ENCODE peak calls at places on chromosomes 3 and 15, in four cellular contexts. I, E, W and F are unnamed samples.
A peak's percentile ranks its signal among the peaks of the same experiment; 100 is the strongest.

GRCh38 chr3:50415813-50416212 is 56.5 kb upstream of the TMEM115 start:
- DNase-seq in I (no peak), E (no peak), W (no peak), F (no peak)

GRCh38 chr15:99090011-99090699 is 14.7 kb upstream of the SYNM start:
- DNase-seq in I (no peak), E (no peak), W (no peak), F (no peak)

GRCh38 chr3:69938061-69938460 is 61.5 kb upstream of the SAMMSON start:
- DNase-seq in I (no peak), E (no peak), W (no peak), F (no peak)

GRCh38 chr3:153977148-153977547 is 144.0 kb upstream of the ARHGEF26 start:
- DNase-seq in I (no peak), E (no peak), W (peak; percentile 46), F (no peak)

GRCh38 chr3:32310336-32310735 is 71.9 kb downstream of the CMTM8 start:
- DNase-seq in I (no peak), E (no peak), W (no peak), F (no peak)

GRCh38 chr15:49693491-49693890 is 72.6 kb downstream of the DTWD1 start:
- DNase-seq in I (no peak), E (no peak), W (peak; percentile 12), F (no peak)

GRCh38 chr15:70197945-70198361 is 100.2 kb upstream of the TLE3 start:
- DNase-seq in I (no peak), E (no peak), W (no peak), F (no peak)

GRCh38 chr15:92797168-92798052 is 102.7 kb upstream of the CHD2 start:
- DNase-seq in I (peak; percentile 48), E (no peak), W (peak; percentile 87), F (peak; percentile 93)

GRCh38 chr15:81182746-81183402 is 13.8 kb upstream of the IL16 start:
- DNase-seq in I (no peak), E (no peak), W (peak; percentile 47), F (peak; percentile 36)

GRCh38 chr15:81181220-81181619 is 15.5 kb upstream of the IL16 start:
- DNase-seq in I (no peak), E (no peak), W (no peak), F (no peak)

GRCh38 chr15:81184188-81184587 is 12.5 kb upstream of the IL16 start:
- DNase-seq in I (no peak), E (no peak), W (peak; percentile 47), F (no peak)

GRCh38 chr15:81183403-81183760 is 13.3 kb upstream of the IL16 start:
- DNase-seq in I (no peak), E (no peak), W (peak; percentile 40), F (no peak)

GRCh38 chr15:81182031-81182745 is 14.5 kb upstream of the IL16 start:
- DNase-seq in I (no peak), E (no peak), W (peak; percentile 71), F (no peak)
- H3K4me3 ChIP-seq in I (peak overlapping the region; percentile 63), E (no peak overlapping the region), W (peak overlapping the region; percentile 39), F (no peak overlapping the region)

DNA sequence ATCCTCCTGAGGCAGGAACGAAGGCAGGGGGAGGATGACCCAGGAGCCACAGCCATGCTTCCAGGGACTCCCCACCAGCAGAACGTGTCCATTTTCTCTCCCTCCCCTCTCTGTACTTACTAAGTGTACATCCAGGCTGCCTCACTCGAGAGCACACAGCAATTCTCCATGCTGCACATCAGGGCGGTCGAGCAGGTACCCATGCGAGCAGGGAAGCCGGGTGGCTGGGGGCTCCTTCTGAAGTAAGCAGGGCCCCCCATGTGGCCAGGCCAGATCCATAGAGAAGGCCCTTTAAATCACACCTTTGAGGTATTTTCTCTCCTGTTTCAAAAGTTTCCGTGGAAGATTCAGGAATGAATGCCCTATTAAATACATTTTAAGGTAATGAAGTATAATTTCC is 41.2 kb upstream of the SLC6A11 start:
- DNase-seq in I (no peak), E (no peak), W (no peak), F (no peak)
- H3K27ac ChIP-seq in I (no peak overlapping the region), E (no peak overlapping the region), W (no peak overlapping the region), F (no peak overlapping the region)

GRCh38 chr3:129047553-129047839 is 13.1 kb upstream of the GP9 start:
- DNase-seq in I (no peak), E (no peak), W (no peak), F (no peak)

GRCh38 chr3:129046037-129046731 is 14.4 kb upstream of the GP9 start:
- DNase-seq in I (no peak), E (no peak), W (no peak), F (peak; percentile 91)

GRCh38 chr3:129040579-129041300 is 19.8 kb upstream of the GP9 start:
- DNase-seq in I (no peak), E (no peak), W (no peak), F (peak; percentile 59)

GRCh38 chr3:129046732-129047552 is 13.6 kb upstream of the GP9 start:
- DNase-seq in I (no peak), E (no peak), W (no peak), F (no peak)

DNA sequence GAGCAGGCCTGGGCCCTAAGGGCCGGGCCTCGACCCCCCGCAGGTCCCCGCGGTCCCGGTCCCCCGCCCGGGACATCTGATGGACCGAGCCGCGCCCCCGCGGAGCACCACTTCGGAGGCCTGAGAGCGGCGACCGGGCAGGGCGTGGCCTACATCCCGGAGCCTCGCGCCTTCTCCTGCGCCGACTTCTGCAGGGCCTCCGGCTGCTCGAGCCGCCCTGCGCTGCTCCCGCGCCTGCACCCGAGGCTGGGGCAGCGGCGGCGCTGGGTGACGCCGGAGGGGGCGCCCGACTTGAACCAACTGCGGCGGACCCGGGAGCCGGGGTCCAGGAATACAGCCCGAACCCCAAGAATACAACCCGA is 14.9 kb upstream of the GP9 start:
- DNase-seq in I (no peak), E (no peak), W (no peak), F (peak; percentile 79)
- H3K4me3 ChIP-seq in I (no peak overlapping the region), E (peak overlapping the region; percentile 19), W (peak overlapping the region; percentile 4), F (peak overlapping the region; percentile 60)

GRCh38 chr3:8868996-8869395 is 94.3 kb downstream of the RAD18 start:
- DNase-seq in I (no peak), E (no peak), W (no peak), F (no peak)

GRCh38 chr3:8869613-8870012 is 93.7 kb downstream of the RAD18 start:
- DNase-seq in I (peak; percentile 95), E (no peak), W (peak; percentile 74), F (no peak)

GRCh38 chr3:8871306-8871705 is 92.0 kb downstream of the RAD18 start:
- DNase-seq in I (no peak), E (no peak), W (no peak), F (no peak)

GRCh38 chr3:8872291-8872690 is 91.0 kb downstream of the RAD18 start:
- DNase-seq in I (no peak), E (no peak), W (no peak), F (no peak)

GRCh38 chr3:8870134-8870533 is 93.1 kb downstream of the RAD18 start:
- DNase-seq in I (no peak), E (no peak), W (no peak), F (no peak)
- H3K27ac ChIP-seq in I (peak overlapping the region; percentile 94), E (no peak overlapping the region), W (peak overlapping the region; percentile 67), F (no peak overlapping the region)

GRCh38 chr15:60477164-60477563 is 1.8 kb downstream of the ICE2 start:
- DNase-seq in I (no peak), E (no peak), W (no peak), F (no peak)
- H3K4me3 ChIP-seq in I (no peak overlapping the region), E (no peak overlapping the region), W (no peak overlapping the region), F (peak overlapping the region; percentile 87)

GRCh38 chr3:127003175-127003555 is 20.2 kb downstream of the PLXNA1 start:
- DNase-seq in I (no peak), E (no peak), W (no peak), F (no peak)

GRCh38 chr3:127000792-127001191 is 17.9 kb downstream of the PLXNA1 start:
- DNase-seq in I (no peak), E (no peak), W (no peak), F (no peak)

GRCh38 chr3:127000128-127000527 is 17.2 kb downstream of the PLXNA1 start:
- DNase-seq in I (no peak), E (no peak), W (no peak), F (no peak)

GRCh38 chr3:127002195-127003174 is 19.6 kb downstream of the PLXNA1 start:
- DNase-seq in I (peak; percentile 76), E (peak; percentile 90), W (peak; percentile 89), F (peak; percentile 95)

GRCh38 chr3:127001486-127002194 is 18.7 kb downstream of the PLXNA1 start:
- DNase-seq in I (no peak), E (no peak), W (no peak), F (no peak)
- H3K27ac ChIP-seq in I (peak overlapping the region; percentile 93), E (peak overlapping the region; percentile 83), W (peak overlapping the region; percentile 92), F (peak overlapping the region; percentile 72)

DNA sequence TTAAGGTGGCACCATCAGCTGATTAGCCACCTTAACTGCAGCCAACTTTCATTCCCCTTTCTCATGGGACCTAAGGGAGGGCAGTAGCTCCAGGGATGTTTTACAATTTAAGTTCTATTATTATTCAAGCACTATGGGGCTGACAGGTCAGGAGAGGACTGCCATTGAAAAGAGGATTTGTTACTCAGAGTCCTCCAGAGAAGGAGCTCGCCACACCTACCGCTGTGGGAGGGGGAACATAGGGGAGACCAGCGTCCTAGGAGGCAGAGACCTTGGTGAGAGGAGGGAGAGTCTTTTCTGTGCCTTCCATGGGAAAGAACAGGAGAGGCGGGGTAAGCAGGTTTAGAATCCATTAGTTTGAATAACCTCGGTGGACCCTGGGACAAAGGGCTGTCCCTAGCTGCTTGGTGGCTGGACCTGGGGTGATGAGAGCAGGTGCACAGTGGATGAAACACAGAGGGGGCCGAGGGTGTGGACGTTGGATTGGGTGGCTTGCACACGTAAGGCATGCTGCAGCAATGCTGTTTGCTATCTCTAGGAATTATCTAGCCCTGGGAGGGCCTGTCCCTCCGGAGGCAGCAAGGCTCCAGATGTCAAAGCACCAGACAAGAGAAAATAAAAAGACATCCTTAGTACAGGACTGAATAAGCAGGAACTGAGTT is 14.2 kb downstream of the ATP10A start:
- DNase-seq in I (no peak), E (no peak), W (no peak), F (peak; percentile 28)
- H3K4me3 ChIP-seq in I (peak overlapping the region; percentile 34), E (no peak overlapping the region), W (no peak overlapping the region), F (no peak overlapping the region)

GRCh38 chr3:194087995-194088841 is 47.7 kb upstream of the HES1 start:
- DNase-seq in I (no peak), E (no peak), W (no peak), F (no peak)
- H3K27ac ChIP-seq in I (no peak overlapping the region), E (no peak overlapping the region), W (no peak overlapping the region), F (no peak overlapping the region)